ENCODE peak calls at places on chromosomes 5 and 9, in seven cellular contexts. J is pancreas; M is HFF-Myc; K is Peyer's patch; E is CD8-positive, alpha-beta T cell; Z is brain microvascular endothelial cell; F is AG04450. W is an unnamed sample.

GRCh38 chr9:79939819-79940218 is 368.1 kb downstream of the TLE4 start:
- DNase-seq in Z (no peak), F (no peak), M (no peak), E (no peak), J (no peak), K (no peak), W (no peak)

GRCh38 chr9:131432597-131433301 is 38.9 kb downstream of the PRRC2B start:
- DNase-seq in M (peak; percentile 78), F (peak; percentile 77), E (no peak), K (peak; percentile 43), Z (peak; percentile 82), J (no peak), W (no peak)

GRCh38 chr9:70602364-70603019 is 188.0 kb upstream of the KLF9 start:
- DNase-seq in J (no peak), Z (peak; percentile 85), M (peak; percentile 78), E (peak; percentile 45), F (peak; percentile 76), K (peak; percentile 79), W (peak; percentile 34)

GRCh38 chr5:137036630-137037029 is 462.5 kb downstream of the SPOCK1 start:
- DNase-seq in K (no peak), M (no peak), Z (no peak), E (no peak), F (no peak), J (no peak), W (no peak)

GRCh38 chr9:83299556-83299955 is 236.6 kb upstream of the RASEF start:
- DNase-seq in E (no peak), M (no peak), F (no peak), J (no peak), Z (peak; percentile 53), K (no peak), W (no peak)

GRCh38 chr5:137503456-137503855 is 4.3 kb upstream of the SPOCK1 start:
- DNase-seq in K (no peak), M (no peak), Z (no peak), F (no peak), E (no peak), J (no peak), W (no peak)

GRCh38 chr9:36154213-36154952 is 14.8 kb upstream of the CCIN start:
- DNase-seq in J (no peak), E (no peak), M (no peak), Z (peak; percentile 76), F (no peak), K (peak; percentile 61), W (no peak)

GRCh38 chr9:87722393-87722792 is 3.5 kb upstream of the CTSL start:
- DNase-seq in F (no peak), J (no peak), E (no peak), Z (no peak), K (no peak), M (no peak), W (no peak)

DNA sequence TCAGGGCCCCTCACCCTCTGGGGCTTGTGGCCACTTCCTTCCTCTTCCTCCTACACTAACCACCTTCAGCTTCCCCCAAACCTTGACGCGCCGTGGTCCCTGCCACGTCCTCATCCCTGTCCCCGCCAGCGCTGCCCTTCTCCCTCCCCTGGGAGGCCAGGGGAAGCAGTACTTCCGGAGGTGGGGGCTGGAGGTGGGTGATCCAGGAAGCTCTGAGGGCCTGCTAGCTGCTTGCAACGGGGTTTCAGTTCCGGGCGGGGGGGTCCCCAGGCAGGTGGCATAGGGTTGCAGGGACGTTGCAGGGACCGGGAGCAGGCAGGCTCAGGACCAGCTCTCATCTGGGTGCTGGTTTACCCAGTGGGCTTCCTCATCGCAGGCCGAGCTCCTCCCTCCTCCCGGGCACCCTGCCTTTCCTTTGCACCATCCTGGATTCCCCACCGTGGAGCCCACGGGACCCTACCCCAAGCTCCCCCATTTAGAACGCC is 70.0 kb downstream of the RXRA start:
- DNase-seq in E (peak; percentile 50), Z (no peak), K (peak; percentile 79), J (no peak), F (no peak), M (no peak), W (no peak)
- H3K4me3 ChIP-seq in E (peak overlapping the region; percentile 60), Z (no peak overlapping the region), K (no peak overlapping the region), J (no peak overlapping the region), F (no peak overlapping the region), M (no peak overlapping the region), W (peak overlapping the region; percentile 47)

GRCh38 chr9:128125575-128126354 is 1.8 kb downstream of the PTGES2 start:
- DNase-seq in E (no peak), M (no peak), Z (no peak), J (peak; percentile 41), F (no peak), K (peak; percentile 46), W (no peak)

GRCh38 chr9:128124873-128125574 is 2.5 kb downstream of the PTGES2 start:
- DNase-seq in F (peak; percentile 15), J (peak; percentile 83), M (peak; percentile 31), K (peak; percentile 88), Z (peak; percentile 39), E (peak; percentile 49), W (no peak)

GRCh38 chr9:128127990-128128835 is 684 bp upstream of the PTGES2 start:
- DNase-seq in K (peak; percentile 91), J (peak; percentile 93), E (peak; percentile 82), F (peak; percentile 77), Z (peak; percentile 83), M (peak; percentile 80), W (peak; percentile 87)

GRCh38 chr9:128128836-128129590 is 1.5 kb upstream of the PTGES2 start:
- DNase-seq in F (no peak), J (peak; percentile 60), E (no peak), K (peak; percentile 50), Z (no peak), M (no peak), W (no peak)

GRCh38 chr9:128127568-128127989 is at the start of gene PTGES2:
- DNase-seq in M (peak; percentile 41), F (peak; percentile 32), Z (peak; percentile 68), K (peak; percentile 89), J (peak; percentile 90), E (peak; percentile 77), W (no peak)
- TF ChIP-seq CTCF in M (no peak), F (no peak), Z (no peak), K (no peak), J (no peak), E (no peak), W (no peak)

GRCh38 chr5:177514541-177514940 is 2.2 kb downstream of the DDX41 start:
- DNase-seq in E (no peak), Z (no peak), M (no peak), J (no peak), F (no peak), K (no peak), W (no peak)
- H3K4me3 ChIP-seq in E (no peak overlapping the region), Z (no peak overlapping the region), M (no peak overlapping the region), J (no peak overlapping the region), F (no peak overlapping the region), K (no peak overlapping the region), W (no peak overlapping the region)

GRCh38 chr9:99561435-99562262 is 260.0 kb upstream of the NR4A3 start:
- DNase-seq in E (no peak), F (no peak), M (no peak), J (no peak), K (no peak), Z (no peak), W (no peak)

GRCh38 chr9:99562263-99562565 is 259.5 kb upstream of the NR4A3 start:
- DNase-seq in F (no peak), K (no peak), M (no peak), E (no peak), J (no peak), Z (no peak), W (no peak)

GRCh38 chr9:99565203-99565602 is 256.5 kb upstream of the NR4A3 start:
- DNase-seq in E (no peak), M (no peak), Z (no peak), K (no peak), F (no peak), J (no peak), W (no peak)

GRCh38 chr9:99560561-99560960 is 261.1 kb upstream of the NR4A3 start:
- DNase-seq in K (no peak), E (no peak), M (no peak), J (no peak), Z (no peak), F (no peak), W (no peak)

DNA sequence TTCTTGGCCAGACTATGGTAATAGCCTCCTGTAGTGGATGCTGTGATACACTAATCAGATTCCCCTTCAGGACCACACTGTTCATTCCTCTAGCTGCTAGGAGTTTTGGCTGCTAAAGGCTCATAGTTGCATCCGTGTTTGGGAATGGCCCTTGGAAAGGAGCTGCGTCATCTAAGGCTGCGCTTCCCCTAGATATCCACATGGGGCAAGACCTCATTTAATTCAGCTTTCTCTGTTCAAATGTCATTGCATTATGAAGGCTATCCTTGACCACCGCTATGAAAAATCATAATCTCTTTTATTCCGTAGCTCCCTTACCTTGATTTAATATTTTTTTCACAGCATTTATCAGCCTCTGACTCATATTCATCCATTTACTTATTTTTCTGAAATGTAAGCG is 258.3 kb upstream of the NR4A3 start:
- DNase-seq in E (no peak), M (no peak), K (no peak), F (no peak), J (no peak), Z (no peak), W (no peak)
- TF ChIP-seq CTCF in E (no peak), M (no peak), K (no peak), F (peak; percentile 18), J (no peak), Z (peak; percentile 43), W (no peak)

GRCh38 chr5:34930527-34930844 is 1.1 kb downstream of the DNAJC21 start:
- DNase-seq in Z (peak; percentile 22), F (no peak), J (no peak), M (no peak), E (no peak), K (no peak), W (no peak)

GRCh38 chr5:34927785-34928184 is 1.6 kb upstream of the DNAJC21 start:
- DNase-seq in M (no peak), J (no peak), E (no peak), F (no peak), Z (no peak), K (no peak), W (no peak)

GRCh38 chr5:34929720-34930526 is 564 bp downstream of the DNAJC21 start:
- DNase-seq in J (peak; percentile 90), Z (peak; percentile 66), K (peak; percentile 94), F (no peak), M (no peak), E (peak; percentile 79), W (peak; percentile 59)

GRCh38 chr5:34928267-34928666 is 1.1 kb upstream of the DNAJC21 start:
- DNase-seq in K (no peak), F (no peak), M (no peak), Z (no peak), J (no peak), E (no peak), W (no peak)

DNA sequence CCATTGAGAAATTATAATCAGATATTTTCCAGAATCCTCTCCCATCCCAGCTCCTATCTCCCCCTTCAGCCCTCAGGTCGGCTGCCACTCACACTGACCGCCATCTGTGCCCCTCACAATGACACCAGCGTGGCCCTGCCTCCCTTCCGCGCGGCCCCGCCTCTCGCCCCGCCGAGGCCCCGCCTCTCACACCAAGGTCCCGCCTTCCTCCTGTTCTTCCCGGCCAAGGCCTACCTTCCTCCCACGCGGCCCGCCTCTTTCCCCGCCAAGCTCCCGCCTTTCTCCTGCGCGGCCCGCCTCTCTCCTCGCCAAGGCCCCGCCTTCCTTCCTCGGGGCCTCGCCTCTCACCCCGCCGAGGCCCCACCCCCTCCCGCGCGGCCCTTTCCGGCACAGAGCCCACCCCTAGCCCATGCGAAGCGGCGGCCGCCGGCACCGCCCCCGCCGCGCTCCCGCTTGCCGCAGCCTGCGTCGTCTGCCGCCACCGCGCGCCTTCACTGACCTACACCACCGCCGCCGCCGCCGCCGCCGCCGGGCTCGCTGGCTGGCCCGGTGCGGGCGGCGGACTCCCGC is at the start of gene DNAJC21:
- DNase-seq in J (peak; percentile 96), F (peak; percentile 82), M (peak; percentile 63), Z (peak; percentile 95), K (peak; percentile 99), E (peak; percentile 97), W (peak; percentile 78)
- H3K4me3 ChIP-seq in J (peak within 1 kb of the TSS; percentile 92), F (peak within 1 kb of the TSS; percentile 83), M (peak within 1 kb of the TSS; percentile 82), Z (peak within 1 kb of the TSS; percentile 90), K (peak within 1 kb of the TSS; percentile 93), E (peak within 1 kb of the TSS; percentile 72), W (peak within 1 kb of the TSS; percentile 98)